ENCODE peak calls at places on chromosomes 6 and 20, in six cellular contexts. One of them, this sample, is unnamed.

GRCh38 chr20:45028424-45029136 is 62.3 kb downstream of the STK4 start:
- DNase-seq in neural progenitor cell: no peak
- DNase-seq in GM23338: no peak
- DNase-seq in adrenal gland: no peak
- DNase-seq in AG04450: no peak
- DNase-seq in mammary epithelial cell: no peak
- DNase-seq in this sample: no peak

GRCh38 chr6:28208180-28208659 is 16.9 kb upstream of the ZSCAN9 start:
- DNase-seq in AG04450: no peak
- DNase-seq in adrenal gland: no peak
- DNase-seq in mammary epithelial cell: no peak
- DNase-seq in GM23338: peak; percentile 66
- DNase-seq in neural progenitor cell: peak; percentile 71
- DNase-seq in this sample: no peak

GRCh38 chr20:2801459-2801728 is 967 bp upstream of the CPXM1 start:
- DNase-seq in GM23338: no peak
- DNase-seq in adrenal gland: no peak
- DNase-seq in AG04450: no peak
- DNase-seq in mammary epithelial cell: no peak
- DNase-seq in neural progenitor cell: peak; percentile 15
- DNase-seq in this sample: no peak

GRCh38 chr6:34189806-34190503 is 44.1 kb upstream of the GRM4 start:
- DNase-seq in adrenal gland: peak; percentile 18
- DNase-seq in neural progenitor cell: no peak
- DNase-seq in AG04450: no peak
- DNase-seq in mammary epithelial cell: no peak
- DNase-seq in GM23338: no peak
- DNase-seq in this sample: no peak

GRCh38 chr20:26207237-26207966 is 510.7 kb upstream of the ZNF337 start:
- DNase-seq in GM23338: no peak
- DNase-seq in AG04450: no peak
- DNase-seq in adrenal gland: no peak
- DNase-seq in mammary epithelial cell: no peak
- DNase-seq in neural progenitor cell: no peak
- DNase-seq in this sample: no peak

GRCh38 chr6:16524380-16524707 is 236.9 kb downstream of the ATXN1 start:
- DNase-seq in adrenal gland: no peak
- DNase-seq in GM23338: no peak
- DNase-seq in AG04450: no peak
- DNase-seq in mammary epithelial cell: peak; percentile 44
- DNase-seq in neural progenitor cell: no peak
- DNase-seq in this sample: no peak

GRCh38 chr6:170023620-170024521 is 267.0 kb downstream of the DLL1 start:
- DNase-seq in mammary epithelial cell: no peak
- DNase-seq in AG04450: no peak
- DNase-seq in GM23338: no peak
- DNase-seq in neural progenitor cell: no peak
- DNase-seq in adrenal gland: no peak
- DNase-seq in this sample: no peak

GRCh38 chr6:158143700-158144099 is 24.4 kb downstream of the SERAC1 start:
- DNase-seq in adrenal gland: peak; percentile 27
- DNase-seq in mammary epithelial cell: peak; percentile 19
- DNase-seq in GM23338: peak; percentile 76
- DNase-seq in neural progenitor cell: peak; percentile 41
- DNase-seq in AG04450: no peak
- DNase-seq in this sample: no peak

GRCh38 chr6:167099707-167100106 is 23.2 kb upstream of the CCR6 start:
- DNase-seq in mammary epithelial cell: no peak
- DNase-seq in neural progenitor cell: no peak
- DNase-seq in adrenal gland: no peak
- DNase-seq in AG04450: no peak
- DNase-seq in GM23338: no peak
- DNase-seq in this sample: no peak
- H3K4me3 ChIP-seq in mammary epithelial cell: no peak overlapping the region
- H3K4me3 ChIP-seq in neural progenitor cell: no peak overlapping the region
- H3K4me3 ChIP-seq in adrenal gland: no peak overlapping the region
- H3K4me3 ChIP-seq in AG04450: no peak overlapping the region
- H3K4me3 ChIP-seq in GM23338: no peak overlapping the region
- H3K4me3 ChIP-seq in this sample: no peak overlapping the region

GRCh38 chr6:162785632-162786242 is 58.0 kb downstream of the PACRG start:
- DNase-seq in adrenal gland: no peak
- DNase-seq in neural progenitor cell: no peak
- DNase-seq in GM23338: peak; percentile 6
- DNase-seq in AG04450: no peak
- DNase-seq in mammary epithelial cell: no peak
- DNase-seq in this sample: no peak
- H3K27ac ChIP-seq in adrenal gland: no peak overlapping the region
- H3K27ac ChIP-seq in neural progenitor cell: no peak overlapping the region
- H3K27ac ChIP-seq in GM23338: no peak overlapping the region
- H3K27ac ChIP-seq in AG04450: no peak overlapping the region
- H3K27ac ChIP-seq in mammary epithelial cell: no peak overlapping the region
- H3K27ac ChIP-seq in this sample: no peak overlapping the region

GRCh38 chr6:134170844-134171243 is 118.4 kb upstream of the SLC2A12 start:
- DNase-seq in AG04450: no peak
- DNase-seq in neural progenitor cell: peak; percentile 10
- DNase-seq in mammary epithelial cell: peak; percentile 44
- DNase-seq in GM23338: no peak
- DNase-seq in adrenal gland: peak; percentile 61
- DNase-seq in this sample: no peak
- H3K4me3 ChIP-seq in AG04450: peak overlapping the region; percentile 94
- H3K4me3 ChIP-seq in neural progenitor cell: no peak overlapping the region
- H3K4me3 ChIP-seq in mammary epithelial cell: peak overlapping the region; percentile 97
- H3K4me3 ChIP-seq in GM23338: no peak overlapping the region
- H3K4me3 ChIP-seq in adrenal gland: no peak overlapping the region
- H3K4me3 ChIP-seq in this sample: peak overlapping the region; percentile 15

GRCh38 chr20:57400821-57401564 is 9.8 kb downstream of the RBM38 start:
- DNase-seq in adrenal gland: no peak
- DNase-seq in mammary epithelial cell: no peak
- DNase-seq in AG04450: no peak
- DNase-seq in neural progenitor cell: no peak
- DNase-seq in GM23338: no peak
- DNase-seq in this sample: no peak

GRCh38 chr20:57402206-57403125 is 11.3 kb downstream of the RBM38 start:
- DNase-seq in AG04450: no peak
- DNase-seq in GM23338: no peak
- DNase-seq in neural progenitor cell: no peak
- DNase-seq in adrenal gland: no peak
- DNase-seq in mammary epithelial cell: no peak
- DNase-seq in this sample: no peak

GRCh38 chr20:57400262-57400701 is 9.1 kb downstream of the RBM38 start:
- DNase-seq in neural progenitor cell: no peak
- DNase-seq in adrenal gland: no peak
- DNase-seq in mammary epithelial cell: no peak
- DNase-seq in GM23338: no peak
- DNase-seq in AG04450: no peak
- DNase-seq in this sample: no peak

GRCh38 chr20:57403216-57403615 is 12.0 kb downstream of the RBM38 start:
- DNase-seq in AG04450: no peak
- DNase-seq in mammary epithelial cell: no peak
- DNase-seq in neural progenitor cell: no peak
- DNase-seq in adrenal gland: no peak
- DNase-seq in GM23338: no peak
- DNase-seq in this sample: no peak

GRCh38 chr20:57401565-57401918 is 10.3 kb downstream of the RBM38 start:
- DNase-seq in GM23338: no peak
- DNase-seq in neural progenitor cell: no peak
- DNase-seq in adrenal gland: no peak
- DNase-seq in AG04450: no peak
- DNase-seq in mammary epithelial cell: no peak
- DNase-seq in this sample: no peak
- H3K27ac ChIP-seq in GM23338: no peak overlapping the region
- H3K27ac ChIP-seq in neural progenitor cell: no peak overlapping the region
- H3K27ac ChIP-seq in adrenal gland: no peak overlapping the region
- H3K27ac ChIP-seq in AG04450: no peak overlapping the region
- H3K27ac ChIP-seq in mammary epithelial cell: no peak overlapping the region
- H3K27ac ChIP-seq in this sample: no peak overlapping the region

GRCh38 chr6:31170987-31171671 is 647 bp upstream of the POU5F1 start:
- DNase-seq in neural progenitor cell: no peak
- DNase-seq in mammary epithelial cell: no peak
- DNase-seq in GM23338: no peak
- DNase-seq in adrenal gland: no peak
- DNase-seq in AG04450: no peak
- DNase-seq in this sample: no peak
- H3K4me3 ChIP-seq in neural progenitor cell: no peak overlapping the region
- H3K4me3 ChIP-seq in mammary epithelial cell: no peak overlapping the region
- H3K4me3 ChIP-seq in GM23338: peak overlapping the region; percentile 100
- H3K4me3 ChIP-seq in adrenal gland: no peak overlapping the region
- H3K4me3 ChIP-seq in AG04450: no peak overlapping the region
- H3K4me3 ChIP-seq in this sample: no peak overlapping the region

GRCh38 chr6:139763468-139764214 is 389.2 kb upstream of the CITED2 start:
- DNase-seq in AG04450: no peak
- DNase-seq in GM23338: no peak
- DNase-seq in mammary epithelial cell: no peak
- DNase-seq in adrenal gland: no peak
- DNase-seq in neural progenitor cell: no peak
- DNase-seq in this sample: no peak
- H3K27ac ChIP-seq in AG04450: peak overlapping the region; percentile 73
- H3K27ac ChIP-seq in GM23338: no peak overlapping the region
- H3K27ac ChIP-seq in mammary epithelial cell: peak overlapping the region; percentile 23
- H3K27ac ChIP-seq in adrenal gland: peak overlapping the region; percentile 81
- H3K27ac ChIP-seq in neural progenitor cell: no peak overlapping the region
- H3K27ac ChIP-seq in this sample: no peak overlapping the region

This sample was measured in lung.